ENCODE peak calls at places on chromosome 13, in nine cellular contexts. V is GM23338, G is GM12878, F is K562, P is SK-N-SH, Y is A549, D is HepG2, Z is HCT116, I is HL-60. E is an unnamed sample.

GRCh38 chr13:105573134-105573533 is 962.3 kb downstream of the EFNB2 start:
- DNase-seq in Z (no peak), I (no peak), G (no peak), V (no peak), Y (no peak), D (no peak), F (no peak), P (no peak), E (no peak)

GRCh38 chr13:108020027-108020426 is 195.3 kb downstream of the LIG4 start:
- DNase-seq in P (no peak), F (no peak), V (no peak), Z (no peak), I (no peak), G (no peak), Y (no peak), D (no peak), E (no peak)

GRCh38 chr13:41780736-41781708 is 179.9 kb downstream of the VWA8 start:
- DNase-seq in D (no peak), F (no peak), I (no peak), G (no peak), Y (no peak), Z (no peak), V (no peak), P (no peak), E (no peak)

GRCh38 chr13:111458001-111458531 is 137.6 kb downstream of the TEX29 start:
- DNase-seq in V (no peak), I (no peak), Y (no peak), G (no peak), P (no peak), Z (no peak), F (no peak), D (no peak), E (no peak)

GRCh38 chr13:80037505-80037888 is 303.4 kb downstream of the SPRY2 start:
- DNase-seq in I (no peak), P (no peak), Z (no peak), Y (no peak), D (no peak), F (no peak), V (no peak), G (no peak), E (no peak)

GRCh38 chr13:31631071-31631470 is 108.3 kb upstream of the RXFP2 start:
- DNase-seq in F (no peak), I (no peak), P (no peak), G (no peak), V (no peak), Y (no peak), D (no peak), Z (no peak), E (no peak)

GRCh38 chr13:61350351-61350750 is 65.3 kb downstream of the PCDH20 start:
- DNase-seq in P (no peak), V (no peak), Y (no peak), Z (no peak), I (no peak), G (no peak), F (no peak), D (no peak), E (no peak)

GRCh38 chr13:78820541-78820940 is 161.6 kb upstream of the OBI1 start:
- DNase-seq in V (no peak), Y (no peak), Z (no peak), G (no peak), D (no peak), P (no peak), F (no peak), I (no peak), E (no peak)

GRCh38 chr13:33256148-33256547 is 29.4 kb downstream of the STARD13 start:
- DNase-seq in D (no peak), V (no peak), Z (no peak), F (no peak), G (no peak), Y (no peak), P (no peak), I (no peak), E (no peak)

GRCh38 chr13:33691980-33692379 is 126.0 kb upstream of the RFC3 start:
- DNase-seq in Y (no peak), Z (no peak), G (no peak), D (no peak), F (peak; percentile 17), P (no peak), I (no peak), V (no peak), E (no peak)

GRCh38 chr13:110499621-110500281 is 61.8 kb downstream of the RAB20 start:
- DNase-seq in D (no peak), G (no peak), F (no peak), Y (no peak), V (no peak), P (no peak), I (no peak), Z (no peak), E (no peak)

GRCh38 chr13:34156841-34157365 is 339.0 kb downstream of the RFC3 start:
- DNase-seq in G (peak; percentile 55), D (peak; percentile 72), Y (peak; percentile 51), Z (peak; percentile 92), F (no peak), P (no peak), I (peak; percentile 44), V (no peak), E (peak; percentile 82)

GRCh38 chr13:29847501-29847983 is 2.9 kb downstream of the UBL3 start:
- DNase-seq in Z (no peak), F (no peak), Y (no peak), D (peak; percentile 37), P (peak; percentile 42), G (no peak), I (peak; percentile 13), V (no peak), E (no peak)

GRCh38 chr13:30332516-30333165 is 25.3 kb upstream of the KATNAL1 start:
- DNase-seq in F (no peak), I (no peak), V (no peak), G (no peak), Y (no peak), Z (no peak), P (no peak), D (no peak), E (no peak)

GRCh38 chr13:100773429-100773828 is 98.8 kb upstream of the TMTC4 start:
- DNase-seq in Z (no peak), F (no peak), P (no peak), G (no peak), D (no peak), Y (no peak), V (no peak), I (no peak), E (no peak)

GRCh38 chr13:26372747-26373146 is 118.8 kb downstream of the CDK8 start:
- DNase-seq in V (no peak), I (no peak), G (no peak), F (no peak), D (no peak), Z (no peak), Y (no peak), P (no peak), E (no peak)
- TF ChIP-seq REST in V (no peak), I (no peak), G (no peak), F (no peak), D (no peak), Z (no peak), Y (no peak), P (no peak), E (no peak)

GRCh38 chr13:50386527-50387123 is 371.4 kb downstream of the KCNRG start:
- DNase-seq in V (peak; percentile 47), P (no peak), Z (no peak), I (no peak), D (no peak), G (no peak), F (no peak), Y (no peak), E (no peak)

GRCh38 chr13:50389726-50390125 is 374.5 kb downstream of the KCNRG start:
- DNase-seq in D (no peak), I (no peak), V (no peak), Y (no peak), P (no peak), G (no peak), F (no peak), Z (no peak), E (no peak)

GRCh38 chr13:50384724-50385123 is 369.5 kb downstream of the KCNRG start:
- DNase-seq in F (no peak), I (no peak), Y (no peak), G (no peak), D (no peak), V (no peak), P (no peak), Z (no peak), E (no peak)

GRCh38 chr13:50388481-50388880 is 373.2 kb downstream of the KCNRG start:
- DNase-seq in F (no peak), G (no peak), D (no peak), I (no peak), Z (no peak), V (no peak), P (no peak), Y (no peak), E (no peak)

GRCh38 chr13:50387124-50387581 is 371.9 kb downstream of the KCNRG start:
- DNase-seq in P (peak; percentile 37), V (peak; percentile 72), I (peak; percentile 32), Y (no peak), Z (no peak), G (no peak), D (peak; percentile 25), F (peak; percentile 25), E (no peak)
- TF ChIP-seq CTCF in P (peak; percentile 16), V (peak; percentile 61), I (no peak), Y (no peak), Z (no peak), G (peak; percentile 26), D (peak; percentile 46), F (peak; percentile 50), E (peak; percentile 3)

GRCh38 chr13:22102237-22102636 is 431.4 kb downstream of the FGF9 start:
- DNase-seq in V (no peak), Y (no peak), I (no peak), P (no peak), G (no peak), D (no peak), Z (no peak), F (no peak), E (no peak)
- TF ChIP-seq REST in V (no peak), Y (no peak), I (no peak), P (no peak), G (no peak), D (no peak), Z (no peak), F (no peak), E (no peak)

DNA sequence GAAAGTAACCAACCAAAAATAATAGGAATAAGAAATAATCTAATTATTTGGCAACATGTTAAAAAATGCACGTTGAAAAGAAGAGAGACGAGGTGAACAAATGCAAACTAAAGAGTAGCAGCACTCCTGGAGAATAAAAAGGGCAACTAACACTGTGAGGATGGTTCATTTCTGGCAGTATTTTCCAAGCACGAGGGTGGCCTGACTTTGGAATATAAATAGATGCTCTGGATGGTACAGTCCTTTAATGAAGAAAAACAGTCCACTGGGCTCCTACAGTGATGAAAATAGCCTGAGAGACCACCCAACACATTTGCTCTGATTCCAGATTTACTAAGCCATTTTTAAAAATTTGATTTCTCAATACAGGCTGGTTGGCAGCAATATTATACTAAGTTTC is 17.7 kb upstream of the KLF12 start:
- DNase-seq in G (no peak), P (no peak), Z (no peak), V (no peak), Y (no peak), I (no peak), D (no peak), F (no peak), E (no peak)
- TF ChIP-seq CTCF in G (no peak), P (no peak), Z (no peak), V (no peak), Y (no peak), I (no peak), D (no peak), F (no peak), E (no peak)

GRCh38 chr13:24664726-24665409 is 15.3 kb upstream of the ATP12A start:
- DNase-seq in P (no peak), Y (no peak), Z (no peak), G (no peak), F (no peak), D (no peak), V (no peak), I (no peak), E (no peak)
- TF ChIP-seq REST in P (no peak), Y (no peak), Z (no peak), G (no peak), F (no peak), D (no peak), V (no peak), I (no peak), E (no peak)

E was measured in Panc1.